ENCODE peak calls at places on chromosomes 11 and 22, in six cellular contexts. One of them, this sample, is unnamed.
A peak's percentile ranks its signal among the peaks of the same experiment; 100 is the strongest.

GRCh38 chr11:112525270-112525669 is 264.6 kb upstream of the PLET1 start:
- DNase-seq in DND-41: peak; percentile 64
- DNase-seq in K562: no peak
- DNase-seq in thoracic aorta: no peak
- DNase-seq in neuronal stem cell: no peak
- DNase-seq in CD8-positive, alpha-beta T cell: no peak
- DNase-seq in this sample: no peak

GRCh38 chr22:45861259-45861658 is 115.7 kb downstream of the WNT7B start:
- DNase-seq in DND-41: no peak
- DNase-seq in K562: no peak
- DNase-seq in thoracic aorta: no peak
- DNase-seq in neuronal stem cell: no peak
- DNase-seq in CD8-positive, alpha-beta T cell: no peak
- DNase-seq in this sample: no peak

GRCh38 chr11:75099635-75100034 is 3.0 kb upstream of the OR2AT4 start:
- DNase-seq in DND-41: no peak
- DNase-seq in K562: no peak
- DNase-seq in thoracic aorta: no peak
- DNase-seq in neuronal stem cell: no peak
- DNase-seq in CD8-positive, alpha-beta T cell: no peak
- DNase-seq in this sample: no peak

GRCh38 chr11:45423475-45424081 is 137.4 kb upstream of the SYT13 start:
- DNase-seq in DND-41: no peak
- DNase-seq in K562: no peak
- DNase-seq in thoracic aorta: no peak
- DNase-seq in neuronal stem cell: no peak
- DNase-seq in CD8-positive, alpha-beta T cell: no peak
- DNase-seq in this sample: no peak

GRCh38 chr11:64741393-64742086 is 2.4 kb downstream of the RASGRP2 start:
- DNase-seq in DND-41: no peak
- DNase-seq in K562: peak; percentile 25
- DNase-seq in thoracic aorta: no peak
- DNase-seq in neuronal stem cell: no peak
- DNase-seq in CD8-positive, alpha-beta T cell: peak; percentile 24
- DNase-seq in this sample: no peak

GRCh38 chr22:48957987-48958321 is 869.7 kb downstream of the BRD1 start:
- DNase-seq in DND-41: no peak
- DNase-seq in K562: no peak
- DNase-seq in thoracic aorta: no peak
- DNase-seq in neuronal stem cell: no peak
- DNase-seq in CD8-positive, alpha-beta T cell: no peak
- DNase-seq in this sample: no peak

GRCh38 chr11:2991477-2992233 is 474 bp downstream of the NAP1L4 start:
- DNase-seq in DND-41: no peak
- DNase-seq in K562: peak; percentile 79
- DNase-seq in thoracic aorta: no peak
- DNase-seq in neuronal stem cell: peak; percentile 58
- DNase-seq in CD8-positive, alpha-beta T cell: no peak
- DNase-seq in this sample: peak; percentile 55

GRCh38 chr22:44815099-44816070 is 63.0 kb downstream of the ARHGAP8 start:
- DNase-seq in DND-41: no peak
- DNase-seq in K562: no peak
- DNase-seq in thoracic aorta: no peak
- DNase-seq in neuronal stem cell: no peak
- DNase-seq in CD8-positive, alpha-beta T cell: no peak
- DNase-seq in this sample: no peak

GRCh38 chr22:40182231-40182835 is 4.6 kb downstream of the TNRC6B start:
- DNase-seq in DND-41: no peak
- DNase-seq in K562: no peak
- DNase-seq in thoracic aorta: no peak
- DNase-seq in neuronal stem cell: no peak
- DNase-seq in CD8-positive, alpha-beta T cell: no peak
- DNase-seq in this sample: no peak

GRCh38 chr11:122853971-122854446 is 15.7 kb downstream of the CRTAM start:
- DNase-seq in DND-41: peak; percentile 52
- DNase-seq in K562: peak; percentile 69
- DNase-seq in thoracic aorta: no peak
- DNase-seq in neuronal stem cell: peak; percentile 65
- DNase-seq in CD8-positive, alpha-beta T cell: peak; percentile 41
- DNase-seq in this sample: peak; percentile 58

GRCh38 chr11:9385288-9385902 is 943 bp downstream of the IPO7 start:
- DNase-seq in DND-41: peak; percentile 51
- DNase-seq in K562: peak; percentile 73
- DNase-seq in thoracic aorta: no peak
- DNase-seq in neuronal stem cell: no peak
- DNase-seq in CD8-positive, alpha-beta T cell: no peak
- DNase-seq in this sample: no peak

GRCh38 chr11:131580466-131580865 is 210.1 kb downstream of the NTM start:
- DNase-seq in DND-41: no peak
- DNase-seq in K562: no peak
- DNase-seq in thoracic aorta: no peak
- DNase-seq in neuronal stem cell: no peak
- DNase-seq in CD8-positive, alpha-beta T cell: no peak
- DNase-seq in this sample: no peak

GRCh38 chr11:131582021-131582531 is 211.7 kb downstream of the NTM start:
- DNase-seq in DND-41: no peak
- DNase-seq in K562: no peak
- DNase-seq in thoracic aorta: no peak
- DNase-seq in neuronal stem cell: no peak
- DNase-seq in CD8-positive, alpha-beta T cell: no peak
- DNase-seq in this sample: no peak

GRCh38 chr11:131581006-131581405 is 210.6 kb downstream of the NTM start:
- DNase-seq in DND-41: no peak
- DNase-seq in K562: no peak
- DNase-seq in thoracic aorta: no peak
- DNase-seq in neuronal stem cell: no peak
- DNase-seq in CD8-positive, alpha-beta T cell: no peak
- DNase-seq in this sample: no peak

GRCh38 chr11:131583823-131584222 is 213.4 kb downstream of the NTM start:
- DNase-seq in DND-41: no peak
- DNase-seq in K562: no peak
- DNase-seq in thoracic aorta: no peak
- DNase-seq in neuronal stem cell: no peak
- DNase-seq in CD8-positive, alpha-beta T cell: no peak
- DNase-seq in this sample: no peak

GRCh38 chr11:131579932-131580387 is 209.5 kb downstream of the NTM start:
- DNase-seq in DND-41: peak; percentile 44
- DNase-seq in K562: peak; percentile 21
- DNase-seq in thoracic aorta: no peak
- DNase-seq in neuronal stem cell: peak; percentile 37
- DNase-seq in CD8-positive, alpha-beta T cell: no peak
- DNase-seq in this sample: no peak
- H3K27ac ChIP-seq in DND-41: no peak overlapping the region
- H3K27ac ChIP-seq in K562: no peak overlapping the region
- H3K27ac ChIP-seq in thoracic aorta: no peak overlapping the region
- H3K27ac ChIP-seq in neuronal stem cell: no peak overlapping the region
- H3K27ac ChIP-seq in CD8-positive, alpha-beta T cell: no peak overlapping the region
- H3K27ac ChIP-seq in this sample: no peak overlapping the region

GRCh38 chr11:7889985-7890384 is 41.1 kb downstream of the OR10A6 start:
- DNase-seq in DND-41: no peak
- DNase-seq in K562: no peak
- DNase-seq in thoracic aorta: no peak
- DNase-seq in neuronal stem cell: no peak
- DNase-seq in CD8-positive, alpha-beta T cell: no peak
- DNase-seq in this sample: no peak
- H3K4me3 ChIP-seq in DND-41: no peak overlapping the region
- H3K4me3 ChIP-seq in K562: no peak overlapping the region
- H3K4me3 ChIP-seq in thoracic aorta: no peak overlapping the region
- H3K4me3 ChIP-seq in neuronal stem cell: no peak overlapping the region
- H3K4me3 ChIP-seq in CD8-positive, alpha-beta T cell: no peak overlapping the region
- H3K4me3 ChIP-seq in this sample: no peak overlapping the region

GRCh38 chr11:117676501-117676900 is 120.5 kb downstream of the DSCAML1 start:
- DNase-seq in DND-41: no peak
- DNase-seq in K562: no peak
- DNase-seq in thoracic aorta: no peak
- DNase-seq in neuronal stem cell: no peak
- DNase-seq in CD8-positive, alpha-beta T cell: no peak
- DNase-seq in this sample: no peak

GRCh38 chr11:117673561-117673960 is 123.5 kb downstream of the DSCAML1 start:
- DNase-seq in DND-41: no peak
- DNase-seq in K562: no peak
- DNase-seq in thoracic aorta: no peak
- DNase-seq in neuronal stem cell: no peak
- DNase-seq in CD8-positive, alpha-beta T cell: no peak
- DNase-seq in this sample: no peak

GRCh38 chr11:117677729-117678310 is 119.2 kb downstream of the DSCAML1 start:
- DNase-seq in DND-41: no peak
- DNase-seq in K562: no peak
- DNase-seq in thoracic aorta: no peak
- DNase-seq in neuronal stem cell: no peak
- DNase-seq in CD8-positive, alpha-beta T cell: no peak
- DNase-seq in this sample: no peak

GRCh38 chr11:117679464-117679863 is 117.6 kb downstream of the DSCAML1 start:
- DNase-seq in DND-41: no peak
- DNase-seq in K562: no peak
- DNase-seq in thoracic aorta: no peak
- DNase-seq in neuronal stem cell: no peak
- DNase-seq in CD8-positive, alpha-beta T cell: no peak
- DNase-seq in this sample: no peak

DNA sequence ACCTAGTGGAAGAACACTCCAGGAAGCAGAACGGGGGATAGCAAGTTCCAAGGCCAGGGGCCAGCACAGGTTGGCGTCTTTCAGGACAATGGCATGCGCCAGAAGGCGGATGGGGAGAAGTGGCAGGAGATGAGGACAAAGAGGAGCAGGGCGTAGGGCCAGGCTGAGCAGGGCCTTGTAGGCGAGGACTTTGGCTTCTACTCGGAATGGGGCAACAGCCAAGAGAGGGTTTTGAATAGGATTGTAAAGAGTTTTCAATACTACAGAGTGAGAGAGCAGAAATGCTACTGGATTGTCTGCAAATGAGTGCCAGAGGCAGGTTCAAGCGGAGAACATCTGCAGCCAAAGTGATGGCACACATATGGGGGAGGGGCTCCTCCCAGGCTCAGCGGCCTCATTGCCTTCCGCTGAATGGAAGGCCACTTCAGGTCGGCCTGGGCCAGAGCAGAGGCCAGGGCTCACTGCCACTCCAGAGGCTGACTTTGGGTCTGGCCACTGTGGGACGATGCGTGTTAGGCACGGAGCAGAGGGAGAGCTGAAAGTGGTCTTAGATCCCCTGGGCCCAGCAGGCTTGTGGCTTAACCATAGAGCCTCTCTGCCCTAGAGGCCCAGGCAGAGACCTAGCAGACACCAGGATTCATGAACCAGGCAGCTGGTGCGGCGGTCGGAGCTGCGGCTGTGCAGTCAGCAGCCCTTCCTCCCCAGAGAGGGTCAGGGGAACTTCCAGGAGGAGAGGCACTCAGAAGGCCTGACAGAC is 118.2 kb downstream of the DSCAML1 start:
- DNase-seq in DND-41: no peak
- DNase-seq in K562: no peak
- DNase-seq in thoracic aorta: no peak
- DNase-seq in neuronal stem cell: no peak
- DNase-seq in CD8-positive, alpha-beta T cell: no peak
- DNase-seq in this sample: no peak
- H3K27ac ChIP-seq in DND-41: no peak overlapping the region
- H3K27ac ChIP-seq in K562: no peak overlapping the region
- H3K27ac ChIP-seq in thoracic aorta: no peak overlapping the region
- H3K27ac ChIP-seq in neuronal stem cell: no peak overlapping the region
- H3K27ac ChIP-seq in CD8-positive, alpha-beta T cell: no peak overlapping the region
- H3K27ac ChIP-seq in this sample: no peak overlapping the region

DNA sequence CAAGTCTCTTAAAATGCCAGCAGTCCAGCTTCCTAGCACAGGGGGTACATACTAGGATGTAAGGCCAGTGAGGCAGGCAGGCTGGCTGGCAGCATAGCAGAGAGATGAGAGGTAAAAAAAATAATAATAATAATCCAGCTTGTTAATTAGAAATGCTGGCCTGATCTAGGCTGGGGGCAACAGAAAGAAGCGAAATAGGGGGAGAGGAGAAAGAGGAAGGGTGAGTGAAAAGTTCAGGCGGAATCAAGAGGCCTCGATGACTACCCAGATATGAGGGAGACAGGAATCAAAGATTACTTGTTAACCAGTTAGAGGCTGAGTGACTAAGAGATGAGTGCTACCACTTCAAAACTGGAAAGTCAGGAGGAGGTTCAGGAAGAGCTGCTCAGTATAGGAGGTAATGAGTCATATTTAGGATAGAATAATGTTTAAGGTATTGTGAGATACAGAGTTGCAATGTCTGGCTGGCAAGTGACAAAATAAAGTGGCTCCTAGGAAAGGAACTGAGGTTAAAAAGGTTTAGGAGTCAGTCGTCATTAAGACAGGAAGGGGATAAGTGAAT is 2.8 kb downstream of the ALKBH8 start:
- DNase-seq in DND-41: no peak
- DNase-seq in K562: peak; percentile 37
- DNase-seq in thoracic aorta: no peak
- DNase-seq in neuronal stem cell: no peak
- DNase-seq in CD8-positive, alpha-beta T cell: no peak
- DNase-seq in this sample: no peak
- H3K4me3 ChIP-seq in DND-41: no peak overlapping the region
- H3K4me3 ChIP-seq in K562: no peak overlapping the region
- H3K4me3 ChIP-seq in thoracic aorta: no peak overlapping the region
- H3K4me3 ChIP-seq in neuronal stem cell: no peak overlapping the region
- H3K4me3 ChIP-seq in CD8-positive, alpha-beta T cell: no peak overlapping the region
- H3K4me3 ChIP-seq in this sample: no peak overlapping the region

DNA sequence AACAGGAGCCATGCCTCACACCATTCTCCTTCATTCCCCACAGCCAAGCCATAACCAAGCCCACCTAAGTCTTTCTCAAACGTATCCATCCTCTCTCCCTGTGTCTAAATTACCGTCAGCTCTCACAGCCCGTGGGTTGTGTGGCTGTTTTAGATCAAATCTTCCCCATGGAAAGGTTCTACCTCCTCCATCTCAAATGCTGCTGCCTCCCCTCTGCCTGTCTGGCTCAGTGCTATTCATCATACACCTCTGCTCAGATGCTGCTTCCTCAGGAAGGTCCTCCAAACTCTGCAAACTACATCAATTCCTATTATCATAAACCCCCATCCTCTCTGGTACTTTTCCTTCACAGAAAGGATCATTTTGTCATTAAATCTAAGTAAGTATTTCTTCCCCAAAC is 15.1 kb downstream of the NFRKB start:
- DNase-seq in DND-41: no peak
- DNase-seq in K562: no peak
- DNase-seq in thoracic aorta: no peak
- DNase-seq in neuronal stem cell: no peak
- DNase-seq in CD8-positive, alpha-beta T cell: no peak
- DNase-seq in this sample: no peak
- H3K27ac ChIP-seq in DND-41: no peak overlapping the region
- H3K27ac ChIP-seq in K562: no peak overlapping the region
- H3K27ac ChIP-seq in thoracic aorta: no peak overlapping the region
- H3K27ac ChIP-seq in neuronal stem cell: no peak overlapping the region
- H3K27ac ChIP-seq in CD8-positive, alpha-beta T cell: no peak overlapping the region
- H3K27ac ChIP-seq in this sample: no peak overlapping the region